ENCODE peak calls at places on chromosomes 1 and 21, in four cellular contexts. One of them, this sample, is unnamed. For H3K9me3, the result is how much of the 10 kb centered on the place peaks cover.

GRCh38 chr1:21550097-21550496 is 40.9 kb downstream of the ALPL start:
- DNase-seq in adrenal gland: no peak
- DNase-seq in prostate gland: no peak
- DNase-seq in pancreas: no peak
- DNase-seq in this sample: no peak

GRCh38 chr1:227894831-227895451 is 52.8 kb downstream of the WNT9A start:
- DNase-seq in adrenal gland: peak
- DNase-seq in prostate gland: no peak
- DNase-seq in pancreas: peak
- DNase-seq in this sample: peak

GRCh38 chr1:222105393-222105737 is 363.5 kb upstream of the DUSP10 start:
- DNase-seq in adrenal gland: no peak
- DNase-seq in prostate gland: peak
- DNase-seq in pancreas: peak
- DNase-seq in this sample: no peak

GRCh38 chr1:47477595-47478080 is 39.8 kb downstream of the FOXD2 start:
- DNase-seq in adrenal gland: no peak
- DNase-seq in prostate gland: peak
- DNase-seq in pancreas: peak
- DNase-seq in this sample: no peak

GRCh38 chr1:15960808-15961207 is 15.1 kb downstream of the ZBTB17 start:
- DNase-seq in adrenal gland: no peak
- DNase-seq in prostate gland: no peak
- DNase-seq in pancreas: no peak
- DNase-seq in this sample: no peak

GRCh38 chr1:156155760-156156495 is 2.5 kb downstream of the SEMA4A start:
- DNase-seq in adrenal gland: no peak
- DNase-seq in prostate gland: no peak
- DNase-seq in pancreas: no peak
- DNase-seq in this sample: no peak

GRCh38 chr1:33186936-33187335 is 5.1 kb upstream of the TRIM62 start:
- DNase-seq in adrenal gland: no peak
- DNase-seq in prostate gland: no peak
- DNase-seq in pancreas: no peak
- DNase-seq in this sample: no peak

GRCh38 chr1:60130703-60131102 is 57.1 kb upstream of the C1orf87 start:
- DNase-seq in adrenal gland: no peak
- DNase-seq in prostate gland: no peak
- DNase-seq in pancreas: no peak
- DNase-seq in this sample: no peak

GRCh38 chr1:154954541-154954940 is 1.4 kb downstream of the PBXIP1 start:
- DNase-seq in adrenal gland: no peak
- DNase-seq in prostate gland: no peak
- DNase-seq in pancreas: no peak
- DNase-seq in this sample: no peak

GRCh38 chr1:44237721-44238457 is 24.6 kb downstream of the DMAP1 start:
- DNase-seq in adrenal gland: no peak
- DNase-seq in prostate gland: peak
- DNase-seq in pancreas: no peak
- DNase-seq in this sample: peak

GRCh38 chr1:168752171-168752570 is 23.2 kb upstream of the DPT start:
- DNase-seq in adrenal gland: no peak
- DNase-seq in prostate gland: no peak
- DNase-seq in pancreas: no peak
- DNase-seq in this sample: no peak

GRCh38 chr1:33130297-33130696 is 49.3 kb downstream of the AZIN2 start:
- DNase-seq in adrenal gland: no peak
- DNase-seq in prostate gland: no peak
- DNase-seq in pancreas: no peak
- DNase-seq in this sample: no peak

GRCh38 chr1:223244366-223245103 is 101.5 kb upstream of the TLR5 start:
- DNase-seq in adrenal gland: no peak
- DNase-seq in prostate gland: no peak
- DNase-seq in pancreas: no peak
- DNase-seq in this sample: no peak

GRCh38 chr21:42406201-42406601 is 2.5 kb downstream of the UBASH3A start:
- DNase-seq in adrenal gland: no peak
- DNase-seq in prostate gland: no peak
- DNase-seq in pancreas: no peak
- DNase-seq in this sample: no peak

GRCh38 chr1:10679521-10680220 is 116.8 kb downstream of the CASZ1 start:
- DNase-seq in adrenal gland: no peak
- DNase-seq in prostate gland: peak
- DNase-seq in pancreas: no peak
- DNase-seq in this sample: no peak

GRCh38 chr21:38322551-38322950 is 65.8 kb downstream of the KCNJ15 start:
- DNase-seq in adrenal gland: no peak
- DNase-seq in prostate gland: no peak
- DNase-seq in pancreas: no peak
- DNase-seq in this sample: no peak

GRCh38 chr1:22861764-22862440 is 110.8 kb downstream of the LACTBL1 start:
- DNase-seq in adrenal gland: peak
- DNase-seq in prostate gland: no peak
- DNase-seq in pancreas: no peak
- DNase-seq in this sample: no peak

GRCh38 chr1:68174173-68175113 is 57.9 kb downstream of the WLS start:
- DNase-seq in adrenal gland: peak
- DNase-seq in prostate gland: peak
- DNase-seq in pancreas: peak
- DNase-seq in this sample: peak

GRCh38 chr1:16209847-16210407 is 2.5 kb downstream of the ARHGEF19 start:
- DNase-seq in adrenal gland: no peak
- DNase-seq in prostate gland: no peak
- DNase-seq in pancreas: no peak
- DNase-seq in this sample: no peak

GRCh38 chr1:22313321-22313720 is 138.3 kb upstream of the ZBTB40 start:
- DNase-seq in adrenal gland: no peak
- DNase-seq in prostate gland: no peak
- DNase-seq in pancreas: no peak
- DNase-seq in this sample: no peak

GRCh38 chr1:41754540-41754939 is 164.2 kb downstream of the HIVEP3 start:
- DNase-seq in adrenal gland: no peak
- DNase-seq in prostate gland: no peak
- DNase-seq in pancreas: no peak
- DNase-seq in this sample: no peak

GRCh38 chr1:227884370-227885134 is 63.2 kb downstream of the WNT9A start:
- DNase-seq in adrenal gland: no peak
- DNase-seq in prostate gland: no peak
- DNase-seq in pancreas: no peak
- DNase-seq in this sample: peak

GRCh38 chr21:41043008-41043407 is 125.0 kb upstream of the BACE2 start:
- DNase-seq in adrenal gland: no peak
- DNase-seq in prostate gland: no peak
- DNase-seq in pancreas: no peak
- DNase-seq in this sample: no peak

GRCh38 chr21:34743831-34744230 is 75.0 kb downstream of the CLIC6 start:
- DNase-seq in adrenal gland: no peak
- DNase-seq in prostate gland: peak
- DNase-seq in pancreas: no peak
- DNase-seq in this sample: peak

GRCh38 chr1:52237430-52237829 is 95.5 kb downstream of the ZFYVE9 start:
- DNase-seq in adrenal gland: no peak
- DNase-seq in prostate gland: no peak
- DNase-seq in pancreas: no peak
- DNase-seq in this sample: no peak

GRCh38 chr21:32182449-32182848 is 96.4 kb downstream of the MIS18A start:
- DNase-seq in adrenal gland: no peak
- DNase-seq in prostate gland: no peak
- DNase-seq in pancreas: no peak
- DNase-seq in this sample: no peak

GRCh38 chr1:158674302-158674701 is 12.2 kb downstream of the SPTA1 start:
- DNase-seq in adrenal gland: no peak
- DNase-seq in prostate gland: no peak
- DNase-seq in pancreas: no peak
- DNase-seq in this sample: no peak

GRCh38 chr1:27816921-27817630 is 13.5 kb upstream of the PPP1R8 start:
- DNase-seq in adrenal gland: no peak
- DNase-seq in prostate gland: no peak
- DNase-seq in pancreas: no peak
- DNase-seq in this sample: no peak

GRCh38 chr21:17667256-17667655 is 54.6 kb upstream of the BTG3 start:
- DNase-seq in adrenal gland: no peak
- DNase-seq in prostate gland: no peak
- DNase-seq in pancreas: no peak
- DNase-seq in this sample: no peak

GRCh38 chr21:46052703-46053651 is 44.9 kb upstream of the COL6A2 start:
- DNase-seq in adrenal gland: no peak
- DNase-seq in prostate gland: no peak
- DNase-seq in pancreas: no peak
- DNase-seq in this sample: no peak

GRCh38 chr1:212074313-212074712 is 38.8 kb downstream of the DTL start:
- DNase-seq in adrenal gland: no peak
- DNase-seq in prostate gland: no peak
- DNase-seq in pancreas: no peak
- DNase-seq in this sample: no peak

GRCh38 chr1:6870571-6870970 is 85.3 kb downstream of the CAMTA1 start:
- DNase-seq in adrenal gland: no peak
- DNase-seq in prostate gland: no peak
- DNase-seq in pancreas: no peak
- DNase-seq in this sample: no peak

GRCh38 chr1:6871300-6871972 is 86.2 kb downstream of the CAMTA1 start:
- DNase-seq in adrenal gland: no peak
- DNase-seq in prostate gland: no peak
- DNase-seq in pancreas: no peak
- DNase-seq in this sample: no peak

GRCh38 chr1:6869002-6869380 is 83.7 kb downstream of the CAMTA1 start:
- DNase-seq in adrenal gland: no peak
- DNase-seq in prostate gland: no peak
- DNase-seq in pancreas: no peak
- DNase-seq in this sample: no peak

GRCh38 chr1:6868371-6869001 is 83.2 kb downstream of the CAMTA1 start:
- DNase-seq in adrenal gland: no peak
- DNase-seq in prostate gland: no peak
- DNase-seq in pancreas: no peak
- DNase-seq in this sample: no peak

GRCh38 chr1:6870086-6870485 is 84.8 kb downstream of the CAMTA1 start:
- DNase-seq in adrenal gland: no peak
- DNase-seq in prostate gland: no peak
- DNase-seq in pancreas: no peak
- DNase-seq in this sample: no peak
- H3K9me3 ChIP-seq in adrenal gland: under half
- H3K9me3 ChIP-seq in prostate gland: under half
- H3K9me3 ChIP-seq in pancreas: under half
- H3K9me3 ChIP-seq in this sample: under half

DNA sequence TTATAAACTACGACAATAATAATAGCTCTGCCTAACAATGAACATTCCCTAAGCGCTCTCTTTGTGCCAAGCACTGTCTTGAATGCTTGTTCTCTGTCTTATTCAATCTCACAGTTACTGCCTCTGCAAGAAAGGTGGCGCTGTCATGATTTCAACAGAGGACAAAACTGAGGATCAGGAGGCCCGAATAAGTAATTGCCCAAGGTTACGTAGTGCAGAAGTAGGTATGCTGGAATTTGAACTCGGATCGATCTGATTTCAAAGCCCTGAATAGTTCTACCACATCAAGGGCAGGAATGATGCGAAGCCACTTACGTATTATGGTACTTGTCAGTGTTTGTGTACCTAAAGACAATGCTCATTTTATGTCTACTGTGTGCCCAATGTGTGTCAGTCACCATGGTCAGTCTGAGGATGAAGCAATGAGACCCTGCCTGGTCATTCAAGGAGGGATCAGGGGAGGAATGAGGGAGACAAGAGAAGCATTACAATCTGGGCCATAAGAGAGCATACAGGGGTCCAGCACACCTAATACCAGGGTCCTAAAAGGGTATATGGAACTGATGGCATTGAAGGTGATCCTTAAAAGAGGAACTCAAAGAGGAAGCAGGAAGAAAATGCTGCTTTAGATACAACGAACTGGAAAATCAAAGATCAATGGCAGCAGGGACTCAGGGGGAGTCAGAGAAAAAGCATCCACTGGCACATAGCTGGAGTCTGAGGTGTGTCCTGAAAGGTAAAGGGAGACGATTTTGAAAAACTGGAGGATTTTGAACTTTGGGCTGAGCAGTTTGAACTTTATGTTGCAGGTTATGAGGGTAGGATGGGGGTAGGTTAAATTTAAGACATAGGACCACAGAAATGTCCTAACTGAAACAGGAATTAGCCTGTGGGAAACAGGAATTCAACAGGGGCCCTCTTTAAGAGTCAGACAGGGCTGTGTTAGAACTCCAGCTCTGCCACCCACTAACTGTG is 389.1 kb downstream of the PLPP3 start:
- DNase-seq in adrenal gland: no peak
- DNase-seq in prostate gland: no peak
- DNase-seq in pancreas: no peak
- DNase-seq in this sample: no peak
- H3K27ac ChIP-seq in adrenal gland: no peak
- H3K27ac ChIP-seq in prostate gland: no peak
- H3K27ac ChIP-seq in pancreas: no peak
- H3K27ac ChIP-seq in this sample: no peak

GRCh38 chr1:248755505-248755904 is at the start of gene LYPD8:
- DNase-seq in adrenal gland: no peak
- DNase-seq in prostate gland: no peak
- DNase-seq in pancreas: no peak
- DNase-seq in this sample: no peak

GRCh38 chr1:248751635-248752034 is 3.9 kb downstream of the LYPD8 start:
- DNase-seq in adrenal gland: no peak
- DNase-seq in prostate gland: no peak
- DNase-seq in pancreas: no peak
- DNase-seq in this sample: no peak

GRCh38 chr1:248752119-248752931 is 3.2 kb downstream of the LYPD8 start:
- DNase-seq in adrenal gland: no peak
- DNase-seq in prostate gland: no peak
- DNase-seq in pancreas: no peak
- DNase-seq in this sample: no peak

GRCh38 chr1:248752981-248753525 is 2.5 kb downstream of the LYPD8 start:
- DNase-seq in adrenal gland: no peak
- DNase-seq in prostate gland: no peak
- DNase-seq in pancreas: no peak
- DNase-seq in this sample: no peak

GRCh38 chr1:248753715-248754280 is 1.8 kb downstream of the LYPD8 start:
- DNase-seq in adrenal gland: no peak
- DNase-seq in prostate gland: no peak
- DNase-seq in pancreas: no peak
- DNase-seq in this sample: no peak
- H3K9me3 ChIP-seq in adrenal gland: under half
- H3K9me3 ChIP-seq in prostate gland: under half
- H3K9me3 ChIP-seq in pancreas: under half
- H3K9me3 ChIP-seq in this sample: under half

GRCh38 chr1:186187601-186188000 is 187.5 kb downstream of the TPR start:
- DNase-seq in adrenal gland: no peak
- DNase-seq in prostate gland: no peak
- DNase-seq in pancreas: no peak
- DNase-seq in this sample: no peak

GRCh38 chr1:186191511-186191910 is 183.5 kb downstream of the TPR start:
- DNase-seq in adrenal gland: no peak
- DNase-seq in prostate gland: no peak
- DNase-seq in pancreas: no peak
- DNase-seq in this sample: no peak

GRCh38 chr1:186188004-186188539 is 187.0 kb downstream of the TPR start:
- DNase-seq in adrenal gland: no peak
- DNase-seq in prostate gland: no peak
- DNase-seq in pancreas: no peak
- DNase-seq in this sample: no peak

GRCh38 chr1:186188736-186189135 is 186.3 kb downstream of the TPR start:
- DNase-seq in adrenal gland: no peak
- DNase-seq in prostate gland: no peak
- DNase-seq in pancreas: no peak
- DNase-seq in this sample: no peak

GRCh38 chr1:186189156-186189555 is 185.9 kb downstream of the TPR start:
- DNase-seq in adrenal gland: no peak
- DNase-seq in prostate gland: no peak
- DNase-seq in pancreas: no peak
- DNase-seq in this sample: no peak
- H3K27ac ChIP-seq in adrenal gland: no peak
- H3K27ac ChIP-seq in prostate gland: no peak
- H3K27ac ChIP-seq in pancreas: no peak
- H3K27ac ChIP-seq in this sample: no peak

This sample was measured in tibial artery.